ENCODE peak calls at places on chromosomes 5 and 9, in eight cellular contexts. One of them, this sample, is unnamed.

GRCh38 chr5:139304391-139305324 is 11.1 kb downstream of the MATR3 start:
- DNase-seq in AG04450: no peak
- DNase-seq in SJSA1: no peak
- DNase-seq in GM23248: no peak
- DNase-seq in AG09309: no peak
- DNase-seq in fibroblast of the aortic adventitia: no peak
- DNase-seq in testis: no peak
- DNase-seq in thyroid gland: no peak
- DNase-seq in this sample: no peak

GRCh38 chr9:27541740-27542139 is 12.1 kb upstream of the MOB3B start:
- DNase-seq in AG04450: no peak
- DNase-seq in SJSA1: no peak
- DNase-seq in GM23248: no peak
- DNase-seq in AG09309: no peak
- DNase-seq in fibroblast of the aortic adventitia: no peak
- DNase-seq in testis: no peak
- DNase-seq in thyroid gland: no peak
- DNase-seq in this sample: no peak

GRCh38 chr9:128575469-128575868 is 23.1 kb downstream of the SPTAN1 start:
- DNase-seq in AG04450: no peak
- DNase-seq in SJSA1: no peak
- DNase-seq in GM23248: peak; percentile 65
- DNase-seq in AG09309: peak; percentile 45
- DNase-seq in fibroblast of the aortic adventitia: peak; percentile 85
- DNase-seq in testis: no peak
- DNase-seq in thyroid gland: no peak
- DNase-seq in this sample: peak; percentile 63

GRCh38 chr9:97502222-97502983 is 937 bp downstream of the TMOD1 start:
- DNase-seq in AG04450: no peak
- DNase-seq in SJSA1: no peak
- DNase-seq in GM23248: no peak
- DNase-seq in AG09309: no peak
- DNase-seq in fibroblast of the aortic adventitia: no peak
- DNase-seq in testis: no peak
- DNase-seq in thyroid gland: peak; percentile 51
- DNase-seq in this sample: peak; percentile 30

GRCh38 chr9:121367651-121368510 is 2.2 kb downstream of the STOM start:
- DNase-seq in AG04450: no peak
- DNase-seq in SJSA1: no peak
- DNase-seq in GM23248: peak; percentile 56
- DNase-seq in AG09309: no peak
- DNase-seq in fibroblast of the aortic adventitia: peak; percentile 46
- DNase-seq in testis: no peak
- DNase-seq in thyroid gland: no peak
- DNase-seq in this sample: peak; percentile 29

GRCh38 chr9:128628471-128629048 is 28.1 kb downstream of the DYNC2I2 start:
- DNase-seq in AG04450: no peak
- DNase-seq in SJSA1: peak; percentile 40
- DNase-seq in GM23248: peak; percentile 28
- DNase-seq in AG09309: no peak
- DNase-seq in fibroblast of the aortic adventitia: peak; percentile 43
- DNase-seq in testis: peak; percentile 63
- DNase-seq in thyroid gland: peak; percentile 35
- DNase-seq in this sample: no peak

GRCh38 chr5:95084757-95085156 is 200.1 kb downstream of the MCTP1 start:
- DNase-seq in AG04450: no peak
- DNase-seq in SJSA1: no peak
- DNase-seq in GM23248: no peak
- DNase-seq in AG09309: no peak
- DNase-seq in fibroblast of the aortic adventitia: no peak
- DNase-seq in testis: no peak
- DNase-seq in thyroid gland: no peak
- DNase-seq in this sample: no peak

GRCh38 chr5:12910611-12911010 is 1006.4 kb upstream of the CTNND2 start:
- DNase-seq in AG04450: no peak
- DNase-seq in SJSA1: no peak
- DNase-seq in GM23248: no peak
- DNase-seq in AG09309: no peak
- DNase-seq in fibroblast of the aortic adventitia: no peak
- DNase-seq in testis: no peak
- DNase-seq in thyroid gland: no peak
- DNase-seq in this sample: no peak

DNA sequence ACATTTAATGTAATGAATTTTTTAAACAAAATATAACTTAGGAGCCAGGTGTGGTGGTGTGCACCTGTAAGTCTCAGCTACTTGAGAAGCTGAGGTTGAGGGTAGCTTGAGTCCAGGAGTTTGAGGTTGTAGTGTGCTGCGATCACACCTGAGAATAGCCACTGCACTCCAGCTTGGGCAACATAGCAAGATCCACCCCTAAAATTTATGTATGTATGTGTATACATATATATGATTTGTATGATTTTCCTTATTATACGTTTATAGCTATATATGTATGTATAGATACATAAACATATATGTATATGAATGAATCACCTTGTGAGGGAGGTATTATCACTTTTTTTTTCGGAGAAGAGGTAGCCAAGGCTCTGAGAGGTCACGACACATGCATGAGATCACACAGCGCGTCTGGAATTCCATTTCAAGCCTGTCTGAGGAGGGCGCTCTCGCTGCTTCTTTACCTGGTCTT is 598 bp upstream of the CCNI2 start:
- DNase-seq in AG04450: no peak
- DNase-seq in SJSA1: no peak
- DNase-seq in GM23248: peak; percentile 42
- DNase-seq in AG09309: no peak
- DNase-seq in fibroblast of the aortic adventitia: no peak
- DNase-seq in testis: peak; percentile 59
- DNase-seq in thyroid gland: peak; percentile 60
- DNase-seq in this sample: no peak
- H3K4me3 ChIP-seq in AG04450: peak overlapping the region; percentile 35
- H3K4me3 ChIP-seq in SJSA1: peak overlapping the region; percentile 39
- H3K4me3 ChIP-seq in GM23248: peak overlapping the region; percentile 53
- H3K4me3 ChIP-seq in AG09309: peak overlapping the region; percentile 38
- H3K4me3 ChIP-seq in fibroblast of the aortic adventitia: peak overlapping the region; percentile 33
- H3K4me3 ChIP-seq in testis: peak overlapping the region; percentile 48
- H3K4me3 ChIP-seq in thyroid gland: no peak overlapping the region
- H3K4me3 ChIP-seq in this sample: peak overlapping the region; percentile 18

GRCh38 chr9:23830459-23830805 is 4.4 kb upstream of the ELAVL2 start:
- DNase-seq in AG04450: no peak
- DNase-seq in SJSA1: no peak
- DNase-seq in GM23248: no peak
- DNase-seq in AG09309: no peak
- DNase-seq in fibroblast of the aortic adventitia: no peak
- DNase-seq in testis: no peak
- DNase-seq in thyroid gland: no peak
- DNase-seq in this sample: no peak

GRCh38 chr9:23829580-23830458 is 3.8 kb upstream of the ELAVL2 start:
- DNase-seq in AG04450: no peak
- DNase-seq in SJSA1: no peak
- DNase-seq in GM23248: peak; percentile 49
- DNase-seq in AG09309: no peak
- DNase-seq in fibroblast of the aortic adventitia: peak; percentile 20
- DNase-seq in testis: no peak
- DNase-seq in thyroid gland: no peak
- DNase-seq in this sample: no peak

GRCh38 chr9:23825700-23826099 is 340 bp downstream of the ELAVL2 start:
- DNase-seq in AG04450: no peak
- DNase-seq in SJSA1: no peak
- DNase-seq in GM23248: peak; percentile 23
- DNase-seq in AG09309: no peak
- DNase-seq in fibroblast of the aortic adventitia: peak; percentile 4
- DNase-seq in testis: no peak
- DNase-seq in thyroid gland: no peak
- DNase-seq in this sample: peak; percentile 5

GRCh38 chr9:23826120-23826629 is at the start of gene ELAVL2:
- DNase-seq in AG04450: peak; percentile 79
- DNase-seq in SJSA1: peak; percentile 71
- DNase-seq in GM23248: peak; percentile 89
- DNase-seq in AG09309: peak; percentile 85
- DNase-seq in fibroblast of the aortic adventitia: peak; percentile 90
- DNase-seq in testis: peak; percentile 98
- DNase-seq in thyroid gland: peak; percentile 92
- DNase-seq in this sample: peak; percentile 85

DNA sequence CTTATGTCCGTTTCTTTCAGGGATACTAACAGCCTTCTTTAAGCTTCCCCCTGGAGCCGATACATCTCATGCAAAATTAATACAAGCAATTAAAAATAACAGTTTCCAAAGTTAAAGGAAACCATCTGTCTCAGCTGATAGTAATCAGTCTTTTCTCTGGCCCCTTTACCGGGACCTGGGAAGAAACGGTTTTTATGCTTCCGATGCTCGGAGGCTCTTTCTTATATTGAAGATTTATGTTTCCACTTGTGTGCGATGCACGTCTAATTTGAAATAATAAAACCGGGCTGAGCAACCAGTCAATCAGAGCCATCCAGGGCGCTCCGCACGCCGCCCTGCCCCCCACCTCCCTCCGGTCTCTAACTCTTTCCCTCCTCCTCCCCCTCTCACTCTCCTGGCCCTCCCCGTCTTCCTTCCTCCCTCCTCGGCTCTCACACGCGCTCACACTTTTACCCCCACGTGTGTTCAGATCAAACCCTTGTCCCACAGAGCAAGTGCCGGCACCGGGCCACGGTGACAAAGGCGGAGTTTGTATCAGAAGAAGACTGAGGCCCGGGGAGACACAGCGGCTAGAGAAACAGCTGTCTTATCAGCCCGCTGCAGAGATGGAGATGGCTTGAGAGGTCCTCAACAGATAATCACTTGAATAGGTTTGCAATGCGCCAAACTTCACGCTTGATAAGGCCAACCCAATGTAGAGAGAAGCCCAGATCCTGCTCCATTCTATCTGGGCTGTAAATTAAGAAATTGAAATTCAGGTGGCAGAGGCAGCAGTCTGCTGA is 5.1 kb upstream of the ELAVL2 start:
- DNase-seq in AG04450: no peak
- DNase-seq in SJSA1: no peak
- DNase-seq in GM23248: no peak
- DNase-seq in AG09309: no peak
- DNase-seq in fibroblast of the aortic adventitia: no peak
- DNase-seq in testis: no peak
- DNase-seq in thyroid gland: no peak
- DNase-seq in this sample: no peak
- H3K4me3 ChIP-seq in AG04450: no peak overlapping the region
- H3K4me3 ChIP-seq in SJSA1: no peak overlapping the region
- H3K4me3 ChIP-seq in GM23248: no peak overlapping the region
- H3K4me3 ChIP-seq in AG09309: no peak overlapping the region
- H3K4me3 ChIP-seq in fibroblast of the aortic adventitia: no peak overlapping the region
- H3K4me3 ChIP-seq in testis: no peak overlapping the region
- H3K4me3 ChIP-seq in thyroid gland: no peak overlapping the region
- H3K4me3 ChIP-seq in this sample: no peak overlapping the region

DNA sequence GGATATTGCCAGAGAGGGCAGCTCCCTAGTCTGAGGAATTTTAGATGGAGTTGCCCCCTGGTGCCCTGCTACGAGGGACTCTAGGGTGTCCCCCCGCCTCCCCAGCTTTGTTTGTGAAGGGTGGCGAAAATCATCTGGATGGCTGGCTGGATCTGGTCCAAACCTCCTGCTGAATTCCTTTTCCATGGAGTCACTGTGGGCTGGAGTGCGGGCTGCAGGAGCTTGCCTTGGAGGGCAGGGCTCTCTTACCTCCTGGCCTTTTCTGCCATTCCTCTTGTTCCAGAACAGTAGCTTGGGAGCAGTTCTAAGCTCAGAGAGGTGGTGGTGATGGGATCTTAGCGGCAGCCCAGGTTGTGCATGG is 2.1 kb downstream of the SYNPO start:
- DNase-seq in AG04450: peak; percentile 64
- DNase-seq in SJSA1: peak; percentile 98
- DNase-seq in GM23248: peak; percentile 96
- DNase-seq in AG09309: peak; percentile 60
- DNase-seq in fibroblast of the aortic adventitia: peak; percentile 92
- DNase-seq in testis: peak; percentile 73
- DNase-seq in thyroid gland: peak; percentile 87
- DNase-seq in this sample: peak; percentile 84
- H3K4me3 ChIP-seq in AG04450: peak overlapping the region; percentile 74
- H3K4me3 ChIP-seq in SJSA1: no peak overlapping the region
- H3K4me3 ChIP-seq in GM23248: peak overlapping the region; percentile 47
- H3K4me3 ChIP-seq in AG09309: peak overlapping the region; percentile 16
- H3K4me3 ChIP-seq in fibroblast of the aortic adventitia: no peak overlapping the region
- H3K4me3 ChIP-seq in testis: peak overlapping the region; percentile 14
- H3K4me3 ChIP-seq in thyroid gland: no peak overlapping the region
- H3K4me3 ChIP-seq in this sample: peak overlapping the region; percentile 60

GRCh38 chr5:10564838-10565784 is 1.2 kb downstream of the ANKRD33B start:
- DNase-seq in AG04450: no peak
- DNase-seq in SJSA1: no peak
- DNase-seq in GM23248: peak; percentile 47
- DNase-seq in AG09309: no peak
- DNase-seq in fibroblast of the aortic adventitia: no peak
- DNase-seq in testis: no peak
- DNase-seq in thyroid gland: no peak
- DNase-seq in this sample: peak; percentile 39

GRCh38 chr5:10567181-10567591 is 3.3 kb downstream of the ANKRD33B start:
- DNase-seq in AG04450: no peak
- DNase-seq in SJSA1: no peak
- DNase-seq in GM23248: no peak
- DNase-seq in AG09309: no peak
- DNase-seq in fibroblast of the aortic adventitia: no peak
- DNase-seq in testis: no peak
- DNase-seq in thyroid gland: no peak
- DNase-seq in this sample: no peak

GRCh38 chr5:10566556-10567068 is 2.7 kb downstream of the ANKRD33B start:
- DNase-seq in AG04450: no peak
- DNase-seq in SJSA1: no peak
- DNase-seq in GM23248: no peak
- DNase-seq in AG09309: no peak
- DNase-seq in fibroblast of the aortic adventitia: no peak
- DNase-seq in testis: no peak
- DNase-seq in thyroid gland: no peak
- DNase-seq in this sample: no peak

GRCh38 chr5:10563940-10564837 is at the start of gene ANKRD33B:
- DNase-seq in AG04450: no peak
- DNase-seq in SJSA1: peak; percentile 88
- DNase-seq in GM23248: peak; percentile 79
- DNase-seq in AG09309: no peak
- DNase-seq in fibroblast of the aortic adventitia: peak; percentile 62
- DNase-seq in testis: peak; percentile 33
- DNase-seq in thyroid gland: peak; percentile 30
- DNase-seq in this sample: peak; percentile 50

DNA sequence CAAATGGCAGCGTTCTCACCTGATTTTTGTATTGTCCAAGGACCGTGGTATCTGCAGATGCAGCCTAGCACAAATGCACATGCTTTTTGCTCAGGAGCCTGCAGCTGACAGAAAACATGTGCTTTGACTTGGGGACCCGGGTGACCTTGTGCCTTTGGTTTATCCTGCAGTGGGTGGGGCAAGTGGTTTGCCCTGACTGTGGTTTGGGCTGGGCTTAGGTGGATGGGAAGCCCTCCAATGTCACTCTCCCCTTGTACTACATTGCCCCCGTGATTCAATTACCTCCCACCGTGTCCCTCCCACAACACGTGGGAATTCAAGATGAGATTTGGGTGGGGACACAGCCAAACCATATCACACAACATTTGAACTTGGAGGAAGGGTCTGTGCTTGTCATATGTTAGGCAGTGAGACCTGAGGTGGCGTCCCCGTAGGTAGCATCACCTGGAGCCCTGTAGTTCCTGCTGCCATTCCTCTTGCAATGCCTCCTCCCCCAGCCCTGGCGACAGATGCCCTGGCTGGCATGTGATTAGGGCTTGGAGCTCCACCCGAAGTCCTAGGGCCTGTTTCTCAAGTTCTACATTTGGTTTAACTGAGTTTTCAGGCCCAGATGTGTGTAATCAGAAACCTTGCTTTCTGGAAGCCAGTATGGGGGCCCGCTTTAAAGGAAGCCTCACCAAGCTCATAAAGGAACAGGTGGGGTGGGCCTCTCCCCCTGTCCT is 2.1 kb downstream of the ANKRD33B start:
- DNase-seq in AG04450: no peak
- DNase-seq in SJSA1: no peak
- DNase-seq in GM23248: peak; percentile 34
- DNase-seq in AG09309: no peak
- DNase-seq in fibroblast of the aortic adventitia: no peak
- DNase-seq in testis: no peak
- DNase-seq in thyroid gland: no peak
- DNase-seq in this sample: peak; percentile 52
- H3K4me3 ChIP-seq in AG04450: peak overlapping the region; percentile 90
- H3K4me3 ChIP-seq in SJSA1: peak overlapping the region; percentile 85
- H3K4me3 ChIP-seq in GM23248: peak overlapping the region; percentile 79
- H3K4me3 ChIP-seq in AG09309: peak overlapping the region; percentile 87
- H3K4me3 ChIP-seq in fibroblast of the aortic adventitia: peak overlapping the region; percentile 94
- H3K4me3 ChIP-seq in testis: no peak overlapping the region
- H3K4me3 ChIP-seq in thyroid gland: no peak overlapping the region
- H3K4me3 ChIP-seq in this sample: peak overlapping the region; percentile 71